ENCODE peak calls at places on chromosomes 11 and 22, in ten cellular contexts. One of them, this sample, is unnamed.

GRCh38 chr11:100865443-100865842 is 178.4 kb downstream of the ARHGAP42 start:
- DNase-seq in HFF-Myc: no peak
- DNase-seq in fibroblast of lung: no peak
- DNase-seq in cardiac muscle cell: no peak
- DNase-seq in right lobe of liver: no peak
- DNase-seq in omental fat pad: no peak
- DNase-seq in HCT116: no peak
- DNase-seq in SK-N-SH: no peak
- DNase-seq in GM23338: no peak
- DNase-seq in type B pancreatic cell: no peak
- DNase-seq in this sample: no peak

GRCh38 chr11:64969209-64969608 is 2.7 kb downstream of the MAJIN start:
- DNase-seq in right lobe of liver: no peak
- DNase-seq in cardiac muscle cell: peak; percentile 11
- DNase-seq in HFF-Myc: peak; percentile 21
- DNase-seq in omental fat pad: no peak
- DNase-seq in SK-N-SH: no peak
- DNase-seq in GM23338: no peak
- DNase-seq in fibroblast of lung: peak; percentile 13
- DNase-seq in type B pancreatic cell: no peak
- DNase-seq in HCT116: no peak
- DNase-seq in this sample: no peak

GRCh38 chr11:36240746-36241295 is 48.4 kb downstream of the COMMD9 start:
- DNase-seq in HCT116: no peak
- DNase-seq in right lobe of liver: no peak
- DNase-seq in SK-N-SH: peak; percentile 39
- DNase-seq in cardiac muscle cell: no peak
- DNase-seq in fibroblast of lung: no peak
- DNase-seq in HFF-Myc: no peak
- DNase-seq in type B pancreatic cell: no peak
- DNase-seq in GM23338: no peak
- DNase-seq in omental fat pad: no peak
- DNase-seq in this sample: no peak

GRCh38 chr11:11403763-11404725 is 51.0 kb upstream of the CSNK2A3 start:
- DNase-seq in SK-N-SH: no peak
- DNase-seq in fibroblast of lung: peak; percentile 86
- DNase-seq in HFF-Myc: no peak
- DNase-seq in right lobe of liver: no peak
- DNase-seq in GM23338: peak; percentile 50
- DNase-seq in omental fat pad: no peak
- DNase-seq in HCT116: no peak
- DNase-seq in cardiac muscle cell: peak; percentile 76
- DNase-seq in type B pancreatic cell: no peak
- DNase-seq in this sample: no peak

GRCh38 chr11:64752106-64752970 is 7.4 kb downstream of the PYGM start:
- DNase-seq in cardiac muscle cell: no peak
- DNase-seq in GM23338: no peak
- DNase-seq in type B pancreatic cell: no peak
- DNase-seq in SK-N-SH: no peak
- DNase-seq in fibroblast of lung: no peak
- DNase-seq in omental fat pad: no peak
- DNase-seq in right lobe of liver: no peak
- DNase-seq in HCT116: no peak
- DNase-seq in HFF-Myc: no peak
- DNase-seq in this sample: no peak

GRCh38 chr11:64208796-64209562 is 2.5 kb downstream of the FERMT3 start:
- DNase-seq in SK-N-SH: peak; percentile 39
- DNase-seq in omental fat pad: no peak
- DNase-seq in cardiac muscle cell: no peak
- DNase-seq in right lobe of liver: no peak
- DNase-seq in type B pancreatic cell: no peak
- DNase-seq in fibroblast of lung: no peak
- DNase-seq in GM23338: no peak
- DNase-seq in HCT116: no peak
- DNase-seq in HFF-Myc: no peak
- DNase-seq in this sample: no peak

GRCh38 chr11:23021287-23021863 is 161.1 kb upstream of the CCDC179 start:
- DNase-seq in omental fat pad: no peak
- DNase-seq in fibroblast of lung: peak; percentile 14
- DNase-seq in SK-N-SH: peak; percentile 59
- DNase-seq in cardiac muscle cell: peak; percentile 39
- DNase-seq in right lobe of liver: no peak
- DNase-seq in HFF-Myc: no peak
- DNase-seq in GM23338: peak; percentile 68
- DNase-seq in type B pancreatic cell: no peak
- DNase-seq in HCT116: no peak
- DNase-seq in this sample: no peak

GRCh38 chr22:33832558-33833151 is 87.6 kb downstream of the LARGE1 start:
- DNase-seq in SK-N-SH: no peak
- DNase-seq in omental fat pad: no peak
- DNase-seq in HCT116: no peak
- DNase-seq in right lobe of liver: peak; percentile 81
- DNase-seq in type B pancreatic cell: no peak
- DNase-seq in fibroblast of lung: peak; percentile 16
- DNase-seq in GM23338: no peak
- DNase-seq in cardiac muscle cell: peak; percentile 46
- DNase-seq in HFF-Myc: no peak
- DNase-seq in this sample: no peak

GRCh38 chr22:25100402-25100801 is 99.3 kb upstream of the CRYBB3 start:
- DNase-seq in fibroblast of lung: no peak
- DNase-seq in SK-N-SH: no peak
- DNase-seq in GM23338: no peak
- DNase-seq in cardiac muscle cell: no peak
- DNase-seq in type B pancreatic cell: no peak
- DNase-seq in HCT116: no peak
- DNase-seq in omental fat pad: no peak
- DNase-seq in right lobe of liver: no peak
- DNase-seq in HFF-Myc: no peak
- DNase-seq in this sample: no peak

GRCh38 chr22:25104367-25104766 is 95.3 kb upstream of the CRYBB3 start:
- DNase-seq in HCT116: no peak
- DNase-seq in HFF-Myc: no peak
- DNase-seq in right lobe of liver: no peak
- DNase-seq in fibroblast of lung: no peak
- DNase-seq in SK-N-SH: no peak
- DNase-seq in GM23338: no peak
- DNase-seq in type B pancreatic cell: no peak
- DNase-seq in omental fat pad: no peak
- DNase-seq in cardiac muscle cell: no peak
- DNase-seq in this sample: no peak

GRCh38 chr22:25101986-25102385 is 97.7 kb upstream of the CRYBB3 start:
- DNase-seq in fibroblast of lung: no peak
- DNase-seq in omental fat pad: no peak
- DNase-seq in GM23338: no peak
- DNase-seq in HFF-Myc: no peak
- DNase-seq in type B pancreatic cell: no peak
- DNase-seq in right lobe of liver: no peak
- DNase-seq in HCT116: no peak
- DNase-seq in cardiac muscle cell: no peak
- DNase-seq in SK-N-SH: no peak
- DNase-seq in this sample: no peak

GRCh38 chr22:25100972-25101371 is 98.7 kb upstream of the CRYBB3 start:
- DNase-seq in type B pancreatic cell: no peak
- DNase-seq in SK-N-SH: peak; percentile 60
- DNase-seq in GM23338: no peak
- DNase-seq in fibroblast of lung: no peak
- DNase-seq in HCT116: no peak
- DNase-seq in right lobe of liver: no peak
- DNase-seq in cardiac muscle cell: no peak
- DNase-seq in HFF-Myc: no peak
- DNase-seq in omental fat pad: no peak
- DNase-seq in this sample: no peak

GRCh38 chr22:25102722-25103121 is 96.9 kb upstream of the CRYBB3 start:
- DNase-seq in cardiac muscle cell: no peak
- DNase-seq in HFF-Myc: no peak
- DNase-seq in type B pancreatic cell: no peak
- DNase-seq in HCT116: no peak
- DNase-seq in SK-N-SH: no peak
- DNase-seq in fibroblast of lung: no peak
- DNase-seq in omental fat pad: no peak
- DNase-seq in GM23338: no peak
- DNase-seq in right lobe of liver: no peak
- DNase-seq in this sample: no peak
- TF ChIP-seq CTCF in cardiac muscle cell: no peak
- TF ChIP-seq CTCF in HFF-Myc: no peak
- TF ChIP-seq CTCF in type B pancreatic cell: no peak
- TF ChIP-seq CTCF in HCT116: no peak
- TF ChIP-seq CTCF in SK-N-SH: no peak
- TF ChIP-seq CTCF in fibroblast of lung: no peak
- TF ChIP-seq CTCF in omental fat pad: no peak
- TF ChIP-seq CTCF in GM23338: no peak
- TF ChIP-seq CTCF in right lobe of liver: no peak
- TF ChIP-seq CTCF in this sample: no peak

GRCh38 chr22:30423959-30424380 is 1.6 kb upstream of the MTFP1 start:
- DNase-seq in omental fat pad: peak; percentile 94
- DNase-seq in HCT116: peak; percentile 99
- DNase-seq in HFF-Myc: peak; percentile 99
- DNase-seq in fibroblast of lung: peak; percentile 99
- DNase-seq in cardiac muscle cell: peak; percentile 100
- DNase-seq in type B pancreatic cell: peak; percentile 99
- DNase-seq in right lobe of liver: peak; percentile 99
- DNase-seq in SK-N-SH: peak; percentile 93
- DNase-seq in GM23338: peak; percentile 100
- DNase-seq in this sample: peak; percentile 98

GRCh38 chr22:30425327-30425615 is 297 bp upstream of the MTFP1 start:
- DNase-seq in GM23338: no peak
- DNase-seq in type B pancreatic cell: no peak
- DNase-seq in HCT116: no peak
- DNase-seq in HFF-Myc: no peak
- DNase-seq in fibroblast of lung: no peak
- DNase-seq in cardiac muscle cell: no peak
- DNase-seq in omental fat pad: no peak
- DNase-seq in right lobe of liver: no peak
- DNase-seq in SK-N-SH: no peak
- DNase-seq in this sample: no peak

GRCh38 chr22:30425616-30426394 is at the start of gene MTFP1:
- DNase-seq in omental fat pad: no peak
- DNase-seq in cardiac muscle cell: peak; percentile 76
- DNase-seq in fibroblast of lung: peak; percentile 67
- DNase-seq in SK-N-SH: peak; percentile 89
- DNase-seq in right lobe of liver: peak; percentile 77
- DNase-seq in type B pancreatic cell: peak; percentile 78
- DNase-seq in GM23338: peak; percentile 95
- DNase-seq in HCT116: no peak
- DNase-seq in HFF-Myc: no peak
- DNase-seq in this sample: peak; percentile 77

GRCh38 chr22:30423296-30423958 is 2.1 kb upstream of the MTFP1 start:
- DNase-seq in omental fat pad: no peak
- DNase-seq in HCT116: no peak
- DNase-seq in type B pancreatic cell: peak; percentile 74
- DNase-seq in GM23338: peak; percentile 87
- DNase-seq in HFF-Myc: no peak
- DNase-seq in fibroblast of lung: no peak
- DNase-seq in right lobe of liver: peak; percentile 93
- DNase-seq in cardiac muscle cell: no peak
- DNase-seq in SK-N-SH: no peak
- DNase-seq in this sample: no peak

GRCh38 chr22:30424471-30425326 is 869 bp upstream of the MTFP1 start:
- DNase-seq in fibroblast of lung: no peak
- DNase-seq in HFF-Myc: no peak
- DNase-seq in GM23338: peak; percentile 48
- DNase-seq in right lobe of liver: no peak
- DNase-seq in type B pancreatic cell: no peak
- DNase-seq in HCT116: no peak
- DNase-seq in SK-N-SH: no peak
- DNase-seq in omental fat pad: no peak
- DNase-seq in cardiac muscle cell: no peak
- DNase-seq in this sample: peak; percentile 23
- TF ChIP-seq CTCF in fibroblast of lung: no peak
- TF ChIP-seq CTCF in HFF-Myc: no peak
- TF ChIP-seq CTCF in GM23338: no peak
- TF ChIP-seq CTCF in right lobe of liver: peak; percentile 12
- TF ChIP-seq CTCF in type B pancreatic cell: no peak
- TF ChIP-seq CTCF in HCT116: peak; percentile 27
- TF ChIP-seq CTCF in SK-N-SH: no peak
- TF ChIP-seq CTCF in omental fat pad: no peak
- TF ChIP-seq CTCF in cardiac muscle cell: no peak
- TF ChIP-seq CTCF in this sample: peak; percentile 13

GRCh38 chr11:66264383-66264782 is 4.1 kb upstream of the RAB1B start:
- DNase-seq in HFF-Myc: no peak
- DNase-seq in HCT116: no peak
- DNase-seq in GM23338: no peak
- DNase-seq in cardiac muscle cell: no peak
- DNase-seq in fibroblast of lung: no peak
- DNase-seq in SK-N-SH: no peak
- DNase-seq in omental fat pad: no peak
- DNase-seq in type B pancreatic cell: no peak
- DNase-seq in right lobe of liver: no peak
- DNase-seq in this sample: no peak

GRCh38 chr11:66265531-66266377 is 2.7 kb upstream of the RAB1B start:
- DNase-seq in cardiac muscle cell: no peak
- DNase-seq in right lobe of liver: no peak
- DNase-seq in SK-N-SH: no peak
- DNase-seq in omental fat pad: no peak
- DNase-seq in type B pancreatic cell: no peak
- DNase-seq in HFF-Myc: no peak
- DNase-seq in fibroblast of lung: no peak
- DNase-seq in HCT116: no peak
- DNase-seq in GM23338: no peak
- DNase-seq in this sample: no peak

GRCh38 chr11:66263785-66264184 is 4.7 kb upstream of the RAB1B start:
- DNase-seq in SK-N-SH: no peak
- DNase-seq in right lobe of liver: no peak
- DNase-seq in omental fat pad: no peak
- DNase-seq in HCT116: no peak
- DNase-seq in GM23338: no peak
- DNase-seq in fibroblast of lung: no peak
- DNase-seq in cardiac muscle cell: no peak
- DNase-seq in HFF-Myc: no peak
- DNase-seq in type B pancreatic cell: no peak
- DNase-seq in this sample: no peak

GRCh38 chr11:66266378-66267038 is 1.9 kb upstream of the RAB1B start:
- DNase-seq in HFF-Myc: no peak
- DNase-seq in type B pancreatic cell: no peak
- DNase-seq in HCT116: no peak
- DNase-seq in cardiac muscle cell: no peak
- DNase-seq in omental fat pad: no peak
- DNase-seq in fibroblast of lung: no peak
- DNase-seq in SK-N-SH: no peak
- DNase-seq in right lobe of liver: no peak
- DNase-seq in GM23338: no peak
- DNase-seq in this sample: no peak

DNA sequence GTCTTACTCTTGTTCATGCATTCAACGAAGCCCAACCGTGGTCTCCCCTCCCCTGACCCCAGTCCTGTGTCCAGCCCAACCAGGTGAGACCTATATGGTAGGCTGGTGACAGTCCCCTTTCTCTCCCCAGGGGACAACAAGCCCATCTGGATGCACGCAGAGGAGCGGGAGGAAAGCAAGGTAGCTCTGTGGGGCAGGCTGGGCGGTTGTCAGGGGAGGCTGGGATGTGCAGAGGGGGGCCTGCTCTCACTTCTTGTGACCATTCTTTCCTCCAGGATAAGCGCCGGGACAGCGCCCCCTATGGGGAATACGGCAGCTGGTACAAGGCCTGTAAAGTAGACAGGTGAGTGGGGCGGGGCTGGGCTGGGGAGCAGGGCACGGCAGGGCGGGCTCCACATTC is 3.5 kb upstream of the RAB1B start:
- DNase-seq in HFF-Myc: no peak
- DNase-seq in right lobe of liver: no peak
- DNase-seq in cardiac muscle cell: no peak
- DNase-seq in SK-N-SH: peak; percentile 59
- DNase-seq in GM23338: peak; percentile 93
- DNase-seq in fibroblast of lung: no peak
- DNase-seq in HCT116: no peak
- DNase-seq in omental fat pad: no peak
- DNase-seq in type B pancreatic cell: no peak
- DNase-seq in this sample: no peak
- TF ChIP-seq CTCF in HFF-Myc: peak; percentile 56
- TF ChIP-seq CTCF in right lobe of liver: no peak
- TF ChIP-seq CTCF in cardiac muscle cell: peak; percentile 37
- TF ChIP-seq CTCF in SK-N-SH: peak; percentile 59
- TF ChIP-seq CTCF in GM23338: peak; percentile 81
- TF ChIP-seq CTCF in fibroblast of lung: no peak
- TF ChIP-seq CTCF in HCT116: peak; percentile 72
- TF ChIP-seq CTCF in omental fat pad: no peak
- TF ChIP-seq CTCF in type B pancreatic cell: peak; percentile 60
- TF ChIP-seq CTCF in this sample: peak; percentile 51

DNA sequence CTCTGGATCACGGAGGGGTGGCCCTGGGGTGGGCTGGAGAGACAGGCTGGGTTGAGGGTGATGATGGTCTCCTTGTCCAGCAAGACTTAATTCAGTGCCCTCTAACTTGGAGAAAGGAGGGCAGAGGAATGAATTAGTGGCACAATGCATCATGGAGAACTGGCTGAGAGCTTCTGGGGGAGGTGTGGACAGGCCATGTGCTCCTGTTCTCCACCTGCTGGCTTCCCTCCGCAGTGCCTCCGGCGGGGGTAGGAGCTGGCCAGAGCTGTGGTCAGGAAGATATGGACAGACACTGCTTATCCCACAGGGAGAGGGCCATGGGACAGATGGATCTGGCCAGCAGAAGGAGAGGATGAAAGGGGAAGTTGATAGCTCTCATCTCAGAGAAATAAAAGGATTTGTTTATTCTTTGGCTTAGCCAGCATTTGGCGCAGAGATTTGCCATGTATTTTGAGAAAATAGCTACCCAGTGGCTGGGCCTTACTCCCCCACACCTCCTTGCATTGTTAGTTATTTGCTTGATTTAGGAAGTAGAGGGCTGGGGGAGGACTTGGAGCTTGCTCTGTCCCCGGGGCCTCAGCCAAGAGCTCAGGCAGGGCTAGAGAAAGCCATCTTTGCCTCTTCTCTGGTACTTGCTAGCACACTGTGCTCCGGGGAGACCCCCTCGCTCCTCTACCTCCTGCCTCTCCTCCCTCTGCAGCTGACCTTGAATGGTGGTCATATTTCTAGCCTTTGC is 93.2 kb downstream of the SCN3B start:
- DNase-seq in SK-N-SH: peak; percentile 83
- DNase-seq in right lobe of liver: no peak
- DNase-seq in HCT116: no peak
- DNase-seq in omental fat pad: no peak
- DNase-seq in cardiac muscle cell: peak; percentile 56
- DNase-seq in fibroblast of lung: peak; percentile 54
- DNase-seq in HFF-Myc: no peak
- DNase-seq in type B pancreatic cell: no peak
- DNase-seq in GM23338: peak; percentile 65
- DNase-seq in this sample: no peak
- TF ChIP-seq CTCF in SK-N-SH: peak; percentile 35
- TF ChIP-seq CTCF in right lobe of liver: no peak
- TF ChIP-seq CTCF in HCT116: peak; percentile 28
- TF ChIP-seq CTCF in omental fat pad: no peak
- TF ChIP-seq CTCF in cardiac muscle cell: peak; percentile 45
- TF ChIP-seq CTCF in fibroblast of lung: peak; percentile 23
- TF ChIP-seq CTCF in HFF-Myc: peak; percentile 32
- TF ChIP-seq CTCF in type B pancreatic cell: peak; percentile 46
- TF ChIP-seq CTCF in GM23338: peak; percentile 64
- TF ChIP-seq CTCF in this sample: no peak